ENCODE peak calls at places on chromosomes 7 and 10, in eight cellular contexts. One of them, this sample, is unnamed.

GRCh38 chr10:90983940-90984549 is 63.2 kb upstream of the ANKRD1 start:
- DNase-seq in endothelial cell: no peak
- DNase-seq in RWPE1: no peak
- DNase-seq in Panc1: no peak
- DNase-seq in caudate nucleus: no peak
- DNase-seq in GM03348: no peak
- DNase-seq in RWPE2: no peak
- DNase-seq in effector CD8-positive, alpha-beta T cell: no peak
- DNase-seq in this sample: no peak

GRCh38 chr10:49572594-49573114 is 33.7 kb upstream of the ERCC6 start:
- DNase-seq in endothelial cell: no peak
- DNase-seq in RWPE1: no peak
- DNase-seq in Panc1: no peak
- DNase-seq in caudate nucleus: no peak
- DNase-seq in GM03348: no peak
- DNase-seq in RWPE2: no peak
- DNase-seq in effector CD8-positive, alpha-beta T cell: no peak
- DNase-seq in this sample: no peak

GRCh38 chr10:12350167-12350872 is 973 bp downstream of the CAMK1D start:
- DNase-seq in endothelial cell: peak
- DNase-seq in RWPE1: peak
- DNase-seq in Panc1: no peak
- DNase-seq in caudate nucleus: no peak
- DNase-seq in GM03348: peak
- DNase-seq in RWPE2: no peak
- DNase-seq in effector CD8-positive, alpha-beta T cell: peak
- DNase-seq in this sample: peak

GRCh38 chr10:117053548-117053947 is 48.6 kb upstream of the SHTN1 start:
- DNase-seq in endothelial cell: no peak
- DNase-seq in RWPE1: no peak
- DNase-seq in Panc1: no peak
- DNase-seq in caudate nucleus: no peak
- DNase-seq in GM03348: no peak
- DNase-seq in RWPE2: no peak
- DNase-seq in effector CD8-positive, alpha-beta T cell: no peak
- DNase-seq in this sample: peak

GRCh38 chr7:81770823-81771222 is 976 bp upstream of the HGF start:
- DNase-seq in endothelial cell: no peak
- DNase-seq in RWPE1: no peak
- DNase-seq in Panc1: no peak
- DNase-seq in caudate nucleus: no peak
- DNase-seq in GM03348: no peak
- DNase-seq in RWPE2: no peak
- DNase-seq in effector CD8-positive, alpha-beta T cell: no peak
- DNase-seq in this sample: no peak

GRCh38 chr10:123858039-123858740 is 33.4 kb downstream of the CPXM2 start:
- DNase-seq in endothelial cell: no peak
- DNase-seq in RWPE1: no peak
- DNase-seq in Panc1: no peak
- DNase-seq in caudate nucleus: no peak
- DNase-seq in GM03348: peak
- DNase-seq in RWPE2: no peak
- DNase-seq in effector CD8-positive, alpha-beta T cell: no peak
- DNase-seq in this sample: peak

GRCh38 chr7:79504607-79505389 is 51.3 kb upstream of the MAGI2 start:
- DNase-seq in endothelial cell: no peak
- DNase-seq in RWPE1: no peak
- DNase-seq in Panc1: no peak
- DNase-seq in caudate nucleus: no peak
- DNase-seq in GM03348: no peak
- DNase-seq in RWPE2: no peak
- DNase-seq in effector CD8-positive, alpha-beta T cell: no peak
- DNase-seq in this sample: no peak

GRCh38 chr10:90226526-90226925 is 525.1 kb downstream of the KIF20B start:
- DNase-seq in endothelial cell: no peak
- DNase-seq in RWPE1: no peak
- DNase-seq in Panc1: no peak
- DNase-seq in caudate nucleus: no peak
- DNase-seq in GM03348: no peak
- DNase-seq in RWPE2: no peak
- DNase-seq in effector CD8-positive, alpha-beta T cell: no peak
- DNase-seq in this sample: no peak

GRCh38 chr7:113371376-113372043 is 253.2 kb upstream of the SMIM30 start:
- DNase-seq in endothelial cell: no peak
- DNase-seq in RWPE1: no peak
- DNase-seq in Panc1: no peak
- DNase-seq in caudate nucleus: no peak
- DNase-seq in GM03348: no peak
- DNase-seq in RWPE2: no peak
- DNase-seq in effector CD8-positive, alpha-beta T cell: no peak
- DNase-seq in this sample: peak

GRCh38 chr7:105439174-105439893 is 50.6 kb upstream of the SRPK2 start:
- DNase-seq in endothelial cell: no peak
- DNase-seq in RWPE1: peak
- DNase-seq in Panc1: peak
- DNase-seq in caudate nucleus: no peak
- DNase-seq in GM03348: peak
- DNase-seq in RWPE2: peak
- DNase-seq in effector CD8-positive, alpha-beta T cell: no peak
- DNase-seq in this sample: peak

GRCh38 chr7:49848211-49848841 is 74.9 kb downstream of the VWC2 start:
- DNase-seq in endothelial cell: no peak
- DNase-seq in RWPE1: peak
- DNase-seq in Panc1: no peak
- DNase-seq in caudate nucleus: no peak
- DNase-seq in GM03348: no peak
- DNase-seq in RWPE2: no peak
- DNase-seq in effector CD8-positive, alpha-beta T cell: no peak
- DNase-seq in this sample: no peak

GRCh38 chr7:36227223-36227622 is 74.2 kb downstream of the EEPD1 start:
- DNase-seq in endothelial cell: no peak
- DNase-seq in RWPE1: no peak
- DNase-seq in Panc1: no peak
- DNase-seq in caudate nucleus: no peak
- DNase-seq in GM03348: peak
- DNase-seq in RWPE2: no peak
- DNase-seq in effector CD8-positive, alpha-beta T cell: no peak
- DNase-seq in this sample: peak

GRCh38 chr10:31401287-31401686 is 82.3 kb downstream of the ZEB1 start:
- DNase-seq in endothelial cell: no peak
- DNase-seq in RWPE1: no peak
- DNase-seq in Panc1: no peak
- DNase-seq in caudate nucleus: no peak
- DNase-seq in GM03348: no peak
- DNase-seq in RWPE2: no peak
- DNase-seq in effector CD8-positive, alpha-beta T cell: no peak
- DNase-seq in this sample: no peak

GRCh38 chr10:132096223-132096622 is 30.5 kb downstream of the JAKMIP3 start:
- DNase-seq in endothelial cell: no peak
- DNase-seq in RWPE1: peak
- DNase-seq in Panc1: peak
- DNase-seq in caudate nucleus: no peak
- DNase-seq in GM03348: no peak
- DNase-seq in RWPE2: no peak
- DNase-seq in effector CD8-positive, alpha-beta T cell: no peak
- DNase-seq in this sample: peak

GRCh38 chr7:48671656-48672055 is 252.7 kb upstream of the CDC14C start:
- DNase-seq in endothelial cell: no peak
- DNase-seq in RWPE1: no peak
- DNase-seq in Panc1: no peak
- DNase-seq in caudate nucleus: no peak
- DNase-seq in GM03348: no peak
- DNase-seq in RWPE2: no peak
- DNase-seq in effector CD8-positive, alpha-beta T cell: no peak
- DNase-seq in this sample: no peak

GRCh38 chr7:81632418-81632817 is 137.4 kb downstream of the HGF start:
- DNase-seq in endothelial cell: no peak
- DNase-seq in RWPE1: peak
- DNase-seq in Panc1: no peak
- DNase-seq in caudate nucleus: no peak
- DNase-seq in GM03348: no peak
- DNase-seq in RWPE2: no peak
- DNase-seq in effector CD8-positive, alpha-beta T cell: no peak
- DNase-seq in this sample: no peak

GRCh38 chr10:49081532-49082275 is 33.6 kb downstream of the VSTM4 start:
- DNase-seq in endothelial cell: no peak
- DNase-seq in RWPE1: no peak
- DNase-seq in Panc1: no peak
- DNase-seq in caudate nucleus: no peak
- DNase-seq in GM03348: peak
- DNase-seq in RWPE2: no peak
- DNase-seq in effector CD8-positive, alpha-beta T cell: no peak
- DNase-seq in this sample: peak

GRCh38 chr10:102186128-102186527 is 33.9 kb downstream of the NOLC1 start:
- DNase-seq in endothelial cell: no peak
- DNase-seq in RWPE1: no peak
- DNase-seq in Panc1: no peak
- DNase-seq in caudate nucleus: no peak
- DNase-seq in GM03348: peak
- DNase-seq in RWPE2: no peak
- DNase-seq in effector CD8-positive, alpha-beta T cell: no peak
- DNase-seq in this sample: no peak

GRCh38 chr10:75234683-75235374 is 928 bp downstream of the COMTD1 start:
- DNase-seq in endothelial cell: peak
- DNase-seq in RWPE1: no peak
- DNase-seq in Panc1: no peak
- DNase-seq in caudate nucleus: no peak
- DNase-seq in GM03348: no peak
- DNase-seq in RWPE2: no peak
- DNase-seq in effector CD8-positive, alpha-beta T cell: no peak
- DNase-seq in this sample: peak

GRCh38 chr7:105800442-105800841 is 76.0 kb downstream of the ATXN7L1 start:
- DNase-seq in endothelial cell: no peak
- DNase-seq in RWPE1: no peak
- DNase-seq in Panc1: no peak
- DNase-seq in caudate nucleus: no peak
- DNase-seq in GM03348: peak
- DNase-seq in RWPE2: no peak
- DNase-seq in effector CD8-positive, alpha-beta T cell: no peak
- DNase-seq in this sample: no peak

GRCh38 chr7:80232969-80233724 is 98.5 kb downstream of the GNAI1 start:
- DNase-seq in endothelial cell: no peak
- DNase-seq in RWPE1: no peak
- DNase-seq in Panc1: no peak
- DNase-seq in caudate nucleus: no peak
- DNase-seq in GM03348: no peak
- DNase-seq in RWPE2: no peak
- DNase-seq in effector CD8-positive, alpha-beta T cell: no peak
- DNase-seq in this sample: no peak